ENCODE peak calls at places on chromosome 21, in seven cellular contexts. One of them, this sample, is unnamed. For H3K9me3, the result is how much of the 10 kb centered on the place peaks cover.

GRCh38 chr21:46482846-46483231 is 24.1 kb downstream of the DIP2A start:
- DNase-seq in CD4-positive, alpha-beta memory T cell: no peak
- DNase-seq in uterus: no peak
- DNase-seq in ovary: no peak
- DNase-seq in AG04450: no peak
- DNase-seq in lung: no peak
- DNase-seq in GM23248: no peak
- DNase-seq in this sample: no peak

GRCh38 chr21:39852726-39853510 is 14.3 kb upstream of the PCP4 start:
- DNase-seq in AG04450: no peak
- DNase-seq in ovary: no peak
- DNase-seq in CD4-positive, alpha-beta memory T cell: no peak
- DNase-seq in uterus: no peak
- DNase-seq in lung: no peak
- DNase-seq in GM23248: no peak
- DNase-seq in this sample: no peak

GRCh38 chr21:37582613-37583012 is 216.0 kb downstream of the DYRK1A start:
- DNase-seq in lung: no peak
- DNase-seq in CD4-positive, alpha-beta memory T cell: no peak
- DNase-seq in uterus: peak
- DNase-seq in AG04450: peak
- DNase-seq in GM23248: peak
- DNase-seq in ovary: peak
- DNase-seq in this sample: no peak

GRCh38 chr21:27192286-27192685 is 225.4 kb upstream of the ADAMTS5 start:
- DNase-seq in CD4-positive, alpha-beta memory T cell: no peak
- DNase-seq in AG04450: no peak
- DNase-seq in lung: no peak
- DNase-seq in uterus: no peak
- DNase-seq in GM23248: no peak
- DNase-seq in ovary: no peak
- DNase-seq in this sample: no peak

GRCh38 chr21:39581414-39581813 is 31.3 kb upstream of the B3GALT5 start:
- DNase-seq in AG04450: no peak
- DNase-seq in GM23248: no peak
- DNase-seq in lung: peak
- DNase-seq in ovary: no peak
- DNase-seq in uterus: no peak
- DNase-seq in CD4-positive, alpha-beta memory T cell: no peak
- DNase-seq in this sample: no peak

GRCh38 chr21:21137986-21138385 is 139.8 kb downstream of the NCAM2 start:
- DNase-seq in uterus: no peak
- DNase-seq in CD4-positive, alpha-beta memory T cell: no peak
- DNase-seq in GM23248: no peak
- DNase-seq in ovary: no peak
- DNase-seq in lung: no peak
- DNase-seq in AG04450: peak
- DNase-seq in this sample: no peak

GRCh38 chr21:38938343-38938742 is 132.6 kb downstream of the ETS2 start:
- DNase-seq in GM23248: peak
- DNase-seq in ovary: no peak
- DNase-seq in uterus: no peak
- DNase-seq in AG04450: no peak
- DNase-seq in CD4-positive, alpha-beta memory T cell: peak
- DNase-seq in lung: no peak
- DNase-seq in this sample: no peak

GRCh38 chr21:34073749-34074282 is 438 bp downstream of the MRPS6 start:
- DNase-seq in lung: no peak
- DNase-seq in GM23248: peak
- DNase-seq in uterus: no peak
- DNase-seq in ovary: peak
- DNase-seq in CD4-positive, alpha-beta memory T cell: no peak
- DNase-seq in AG04450: no peak
- DNase-seq in this sample: peak

GRCh38 chr21:46604975-46605758 is at the start of gene S100B:
- DNase-seq in GM23248: no peak
- DNase-seq in uterus: no peak
- DNase-seq in AG04450: no peak
- DNase-seq in ovary: no peak
- DNase-seq in lung: no peak
- DNase-seq in CD4-positive, alpha-beta memory T cell: no peak
- DNase-seq in this sample: no peak

GRCh38 chr21:17783816-17784598 is 35.1 kb downstream of the C21orf91 start:
- DNase-seq in GM23248: no peak
- DNase-seq in uterus: no peak
- DNase-seq in CD4-positive, alpha-beta memory T cell: peak
- DNase-seq in ovary: no peak
- DNase-seq in AG04450: no peak
- DNase-seq in lung: no peak
- DNase-seq in this sample: no peak

GRCh38 chr21:31176725-31177124 is 138.4 kb upstream of the KRTAP19-8 start:
- DNase-seq in AG04450: no peak
- DNase-seq in CD4-positive, alpha-beta memory T cell: no peak
- DNase-seq in GM23248: no peak
- DNase-seq in uterus: no peak
- DNase-seq in lung: no peak
- DNase-seq in ovary: no peak
- DNase-seq in this sample: no peak

GRCh38 chr21:26888931-26889330 is 43.7 kb upstream of the ADAMTS1 start:
- DNase-seq in lung: no peak
- DNase-seq in AG04450: no peak
- DNase-seq in GM23248: no peak
- DNase-seq in ovary: no peak
- DNase-seq in CD4-positive, alpha-beta memory T cell: no peak
- DNase-seq in uterus: no peak
- DNase-seq in this sample: no peak

GRCh38 chr21:26761174-26761915 is 83.9 kb downstream of the ADAMTS1 start:
- DNase-seq in ovary: no peak
- DNase-seq in lung: no peak
- DNase-seq in uterus: no peak
- DNase-seq in GM23248: no peak
- DNase-seq in CD4-positive, alpha-beta memory T cell: no peak
- DNase-seq in AG04450: no peak
- DNase-seq in this sample: no peak

GRCh38 chr21:46126321-46127238 is 28.7 kb downstream of the COL6A2 start:
- DNase-seq in ovary: peak
- DNase-seq in uterus: peak
- DNase-seq in CD4-positive, alpha-beta memory T cell: no peak
- DNase-seq in AG04450: no peak
- DNase-seq in GM23248: no peak
- DNase-seq in lung: no peak
- DNase-seq in this sample: peak

GRCh38 chr21:22584308-22584707 is 1586.1 kb downstream of the NCAM2 start:
- DNase-seq in GM23248: no peak
- DNase-seq in lung: no peak
- DNase-seq in CD4-positive, alpha-beta memory T cell: no peak
- DNase-seq in AG04450: no peak
- DNase-seq in uterus: no peak
- DNase-seq in ovary: no peak
- DNase-seq in this sample: no peak

GRCh38 chr21:35342440-35342839 is 293.3 kb upstream of the RUNX1 start:
- DNase-seq in CD4-positive, alpha-beta memory T cell: no peak
- DNase-seq in lung: no peak
- DNase-seq in ovary: no peak
- DNase-seq in GM23248: no peak
- DNase-seq in AG04450: no peak
- DNase-seq in uterus: no peak
- DNase-seq in this sample: no peak

GRCh38 chr21:35338281-35338680 is 289.2 kb upstream of the RUNX1 start:
- DNase-seq in AG04450: no peak
- DNase-seq in ovary: no peak
- DNase-seq in CD4-positive, alpha-beta memory T cell: no peak
- DNase-seq in uterus: no peak
- DNase-seq in GM23248: no peak
- DNase-seq in lung: no peak
- DNase-seq in this sample: no peak

GRCh38 chr21:35338881-35339632 is 290.0 kb upstream of the RUNX1 start:
- DNase-seq in lung: no peak
- DNase-seq in uterus: no peak
- DNase-seq in AG04450: no peak
- DNase-seq in CD4-positive, alpha-beta memory T cell: no peak
- DNase-seq in ovary: no peak
- DNase-seq in GM23248: no peak
- DNase-seq in this sample: no peak

GRCh38 chr21:35337573-35337972 is 288.5 kb upstream of the RUNX1 start:
- DNase-seq in AG04450: no peak
- DNase-seq in CD4-positive, alpha-beta memory T cell: no peak
- DNase-seq in lung: no peak
- DNase-seq in ovary: no peak
- DNase-seq in uterus: no peak
- DNase-seq in GM23248: no peak
- DNase-seq in this sample: no peak

DNA sequence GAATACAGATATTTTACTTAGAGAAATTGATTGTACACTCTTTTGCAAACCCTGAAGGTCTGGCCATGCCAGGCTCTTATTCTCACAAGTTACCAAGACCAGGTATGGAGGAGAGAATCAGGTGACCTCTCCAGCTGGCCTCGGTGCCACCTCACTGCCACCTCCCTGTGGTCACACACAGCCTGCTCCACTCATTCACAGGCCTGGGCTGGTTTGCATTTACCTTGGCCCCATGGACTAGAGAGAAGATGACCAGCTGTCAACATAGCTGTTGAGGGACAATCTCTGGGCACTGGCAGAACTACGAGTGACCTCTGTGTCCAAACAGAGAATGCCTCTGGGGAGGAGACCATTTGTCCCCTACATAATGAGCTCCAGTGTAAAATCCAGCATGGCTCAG is 291.2 kb upstream of the RUNX1 start:
- DNase-seq in GM23248: no peak
- DNase-seq in ovary: no peak
- DNase-seq in lung: no peak
- DNase-seq in AG04450: no peak
- DNase-seq in uterus: no peak
- DNase-seq in CD4-positive, alpha-beta memory T cell: no peak
- DNase-seq in this sample: no peak
- H3K9me3 ChIP-seq in GM23248: under half
- H3K9me3 ChIP-seq in ovary: under half
- H3K9me3 ChIP-seq in lung: under half
- H3K9me3 ChIP-seq in AG04450: under half
- H3K9me3 ChIP-seq in uterus: under half
- H3K9me3 ChIP-seq in CD4-positive, alpha-beta memory T cell: under half
- H3K9me3 ChIP-seq in this sample: under half

DNA sequence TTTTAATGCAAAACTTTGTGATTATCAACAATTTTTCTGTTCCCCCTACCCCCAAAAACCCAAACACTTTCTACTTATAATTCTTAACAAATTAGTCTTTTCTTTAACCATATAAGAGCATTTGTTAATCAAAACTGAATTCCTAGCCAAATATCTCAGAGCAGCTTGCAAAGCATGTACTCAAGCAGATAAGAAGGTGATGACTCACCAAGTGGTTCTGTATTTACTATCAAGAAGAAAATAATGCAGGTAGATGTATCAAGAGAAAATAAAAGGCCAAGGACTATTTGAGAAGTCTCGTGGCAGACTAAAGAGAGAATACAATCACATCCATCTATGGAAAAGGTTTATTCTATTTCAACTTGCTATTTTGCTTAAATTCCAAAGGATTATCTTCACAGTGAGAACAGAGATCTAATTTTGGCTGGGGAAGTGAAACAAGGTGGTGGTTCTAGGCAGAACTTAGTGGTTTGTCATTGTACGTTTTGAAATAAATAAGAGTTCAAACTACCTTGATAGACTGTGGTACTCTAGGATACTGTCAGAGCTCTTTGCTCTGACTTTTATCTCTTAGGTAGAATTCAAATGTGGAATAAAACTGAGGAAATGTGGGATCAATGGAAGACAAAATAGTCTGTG is 94.7 kb upstream of the NRIP1 start:
- DNase-seq in GM23248: peak
- DNase-seq in uterus: no peak
- DNase-seq in CD4-positive, alpha-beta memory T cell: no peak
- DNase-seq in lung: no peak
- DNase-seq in ovary: no peak
- DNase-seq in AG04450: no peak
- DNase-seq in this sample: no peak
- H3K4me3 ChIP-seq in GM23248: no peak
- H3K4me3 ChIP-seq in uterus: no peak
- H3K4me3 ChIP-seq in CD4-positive, alpha-beta memory T cell: no peak
- H3K4me3 ChIP-seq in lung: no peak
- H3K4me3 ChIP-seq in ovary: no peak
- H3K4me3 ChIP-seq in AG04450: no peak
- H3K4me3 ChIP-seq in this sample: no peak

DNA sequence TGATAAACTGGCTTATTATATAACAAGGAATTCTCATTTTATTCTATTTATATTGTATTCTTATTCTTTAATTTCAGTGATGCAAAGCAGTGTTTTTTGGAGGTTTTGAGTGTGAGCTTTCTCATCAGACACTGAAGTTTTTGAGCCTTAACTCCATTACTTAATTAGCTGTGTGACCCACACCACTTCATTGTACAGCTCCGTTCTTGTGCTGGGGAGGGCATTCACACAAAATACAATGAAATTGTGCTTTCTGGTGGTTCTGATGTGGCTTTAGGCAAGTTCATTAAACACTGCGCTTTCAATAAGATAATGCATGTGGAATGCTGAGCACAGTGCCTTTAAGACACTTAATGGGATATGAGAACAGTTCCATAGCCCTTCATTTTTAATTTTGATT is 102.7 kb upstream of the TPTE start:
- DNase-seq in GM23248: no peak
- DNase-seq in ovary: no peak
- DNase-seq in CD4-positive, alpha-beta memory T cell: no peak
- DNase-seq in lung: no peak
- DNase-seq in uterus: no peak
- DNase-seq in AG04450: no peak
- DNase-seq in this sample: no peak
- H3K9me3 ChIP-seq in GM23248: under half
- H3K9me3 ChIP-seq in ovary: under half
- H3K9me3 ChIP-seq in CD4-positive, alpha-beta memory T cell: under half
- H3K9me3 ChIP-seq in lung: under half
- H3K9me3 ChIP-seq in uterus: under half
- H3K9me3 ChIP-seq in AG04450: half or more
- H3K9me3 ChIP-seq in this sample: under half

DNA sequence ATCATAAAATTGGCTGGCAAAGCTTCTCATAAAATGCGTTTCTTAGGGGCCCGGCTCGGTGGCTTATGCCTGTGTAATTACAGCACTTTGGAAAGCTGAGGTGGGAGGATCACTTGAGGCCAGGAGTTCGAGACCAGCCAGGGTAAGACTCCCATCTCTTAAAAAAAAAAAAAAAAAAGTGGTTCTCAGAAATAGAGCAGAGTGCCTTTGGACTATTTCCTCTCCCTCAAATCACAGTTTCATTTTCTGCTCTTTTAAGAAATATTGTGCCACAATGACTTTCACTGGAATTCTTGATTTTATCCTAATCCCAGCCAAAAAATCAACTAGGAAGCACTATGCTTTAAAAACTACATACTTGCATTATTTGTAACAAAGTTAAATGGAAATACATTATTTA is 13.3 kb downstream of the HSF2BP start:
- DNase-seq in ovary: no peak
- DNase-seq in GM23248: peak
- DNase-seq in CD4-positive, alpha-beta memory T cell: no peak
- DNase-seq in AG04450: no peak
- DNase-seq in lung: no peak
- DNase-seq in uterus: no peak
- DNase-seq in this sample: no peak
- H3K4me3 ChIP-seq in ovary: no peak
- H3K4me3 ChIP-seq in GM23248: peak
- H3K4me3 ChIP-seq in CD4-positive, alpha-beta memory T cell: no peak
- H3K4me3 ChIP-seq in AG04450: no peak
- H3K4me3 ChIP-seq in lung: no peak
- H3K4me3 ChIP-seq in uterus: no peak
- H3K4me3 ChIP-seq in this sample: no peak

GRCh38 chr21:28247454-28248020 is 745.1 kb downstream of the LTN1 start:
- DNase-seq in GM23248: no peak
- DNase-seq in uterus: no peak
- DNase-seq in AG04450: no peak
- DNase-seq in lung: no peak
- DNase-seq in ovary: no peak
- DNase-seq in CD4-positive, alpha-beta memory T cell: no peak
- DNase-seq in this sample: no peak
- H3K9me3 ChIP-seq in GM23248: under half
- H3K9me3 ChIP-seq in uterus: under half
- H3K9me3 ChIP-seq in AG04450: under half
- H3K9me3 ChIP-seq in lung: under half
- H3K9me3 ChIP-seq in ovary: under half
- H3K9me3 ChIP-seq in CD4-positive, alpha-beta memory T cell: under half
- H3K9me3 ChIP-seq in this sample: under half

This sample was measured in aorta.